ENCODE peak calls at places on chromosomes 4 and X, in eight cellular contexts. One of them, this sample, is unnamed.

GRCh38 chr4:1795304-1796195 is 2.5 kb downstream of the FGFR3 start:
- DNase-seq in astrocyte of the cerebellum: no peak
- DNase-seq in left ventricle myocardium inferior: no peak
- DNase-seq in lower leg skin: no peak
- DNase-seq in cardiac fibroblast: no peak
- DNase-seq in AG10803: no peak
- DNase-seq in mammary epithelial cell: no peak
- DNase-seq in choroid plexus epithelial cell: no peak
- DNase-seq in this sample: no peak

GRCh38 chr4:67570537-67570936 is 12.0 kb downstream of the STAP1 start:
- DNase-seq in AG10803: no peak
- DNase-seq in left ventricle myocardium inferior: no peak
- DNase-seq in lower leg skin: no peak
- DNase-seq in astrocyte of the cerebellum: no peak
- DNase-seq in cardiac fibroblast: no peak
- DNase-seq in choroid plexus epithelial cell: no peak
- DNase-seq in mammary epithelial cell: no peak
- DNase-seq in this sample: no peak

GRCh38 chr4:31620476-31620875 is 900.3 kb downstream of the PCDH7 start:
- DNase-seq in astrocyte of the cerebellum: no peak
- DNase-seq in mammary epithelial cell: no peak
- DNase-seq in choroid plexus epithelial cell: peak
- DNase-seq in AG10803: no peak
- DNase-seq in lower leg skin: no peak
- DNase-seq in left ventricle myocardium inferior: no peak
- DNase-seq in cardiac fibroblast: peak
- DNase-seq in this sample: peak

GRCh38 chr4:66927937-66928336 is 617.4 kb downstream of the CENPC start:
- DNase-seq in AG10803: no peak
- DNase-seq in choroid plexus epithelial cell: no peak
- DNase-seq in mammary epithelial cell: no peak
- DNase-seq in lower leg skin: no peak
- DNase-seq in astrocyte of the cerebellum: no peak
- DNase-seq in left ventricle myocardium inferior: no peak
- DNase-seq in cardiac fibroblast: no peak
- DNase-seq in this sample: no peak

GRCh38 chr4:81565137-81565870 is 93.6 kb upstream of the RASGEF1B start:
- DNase-seq in lower leg skin: peak
- DNase-seq in left ventricle myocardium inferior: peak
- DNase-seq in choroid plexus epithelial cell: peak
- DNase-seq in AG10803: no peak
- DNase-seq in mammary epithelial cell: no peak
- DNase-seq in cardiac fibroblast: peak
- DNase-seq in astrocyte of the cerebellum: no peak
- DNase-seq in this sample: peak

GRCh38 chrX:69165116-69165651 is at the start of gene PJA1:
- DNase-seq in AG10803: peak
- DNase-seq in choroid plexus epithelial cell: peak
- DNase-seq in astrocyte of the cerebellum: peak
- DNase-seq in left ventricle myocardium inferior: peak
- DNase-seq in cardiac fibroblast: peak
- DNase-seq in mammary epithelial cell: peak
- DNase-seq in lower leg skin: peak
- DNase-seq in this sample: peak

GRCh38 chrX:35380808-35381700 is 417.1 kb upstream of the MAGEB16 start:
- DNase-seq in cardiac fibroblast: peak
- DNase-seq in astrocyte of the cerebellum: no peak
- DNase-seq in choroid plexus epithelial cell: peak
- DNase-seq in AG10803: peak
- DNase-seq in mammary epithelial cell: peak
- DNase-seq in left ventricle myocardium inferior: no peak
- DNase-seq in lower leg skin: no peak
- DNase-seq in this sample: peak

GRCh38 chr4:38464328-38464727 is 199.7 kb upstream of the KLF3 start:
- DNase-seq in left ventricle myocardium inferior: no peak
- DNase-seq in lower leg skin: no peak
- DNase-seq in cardiac fibroblast: no peak
- DNase-seq in AG10803: no peak
- DNase-seq in choroid plexus epithelial cell: no peak
- DNase-seq in mammary epithelial cell: no peak
- DNase-seq in astrocyte of the cerebellum: no peak
- DNase-seq in this sample: no peak

DNA sequence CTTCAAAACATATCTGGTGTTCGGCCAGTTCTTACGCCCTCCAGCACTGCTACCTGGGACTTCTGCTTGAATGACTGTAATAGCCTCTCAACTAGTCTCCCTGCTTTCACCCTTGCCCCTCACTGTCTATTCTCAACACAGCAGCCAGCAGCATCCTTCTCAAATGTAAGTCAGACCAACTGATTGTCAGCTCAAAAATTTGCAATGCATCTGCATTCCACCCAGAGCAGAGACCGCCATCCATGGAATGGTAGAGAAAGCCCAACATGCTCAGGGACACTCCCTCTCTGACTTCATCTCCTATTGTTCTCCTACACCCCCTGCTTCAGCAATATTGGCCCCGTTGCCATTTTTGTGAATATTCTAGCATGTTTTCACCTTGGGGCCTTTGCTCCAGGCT is 5.9 kb downstream of the TLR7 start:
- DNase-seq in cardiac fibroblast: no peak
- DNase-seq in mammary epithelial cell: no peak
- DNase-seq in AG10803: no peak
- DNase-seq in lower leg skin: no peak
- DNase-seq in astrocyte of the cerebellum: no peak
- DNase-seq in left ventricle myocardium inferior: no peak
- DNase-seq in choroid plexus epithelial cell: no peak
- DNase-seq in this sample: no peak
- TF ChIP-seq CTCF in cardiac fibroblast: no peak
- TF ChIP-seq CTCF in mammary epithelial cell: no peak
- TF ChIP-seq CTCF in AG10803: no peak
- TF ChIP-seq CTCF in lower leg skin: no peak
- TF ChIP-seq CTCF in astrocyte of the cerebellum: no peak
- TF ChIP-seq CTCF in left ventricle myocardium inferior: no peak
- TF ChIP-seq CTCF in choroid plexus epithelial cell: no peak
- TF ChIP-seq CTCF in this sample: no peak

GRCh38 chrX:16528620-16529019 is 121.3 kb upstream of the S100G start:
- DNase-seq in AG10803: no peak
- DNase-seq in astrocyte of the cerebellum: no peak
- DNase-seq in cardiac fibroblast: no peak
- DNase-seq in left ventricle myocardium inferior: no peak
- DNase-seq in lower leg skin: no peak
- DNase-seq in mammary epithelial cell: no peak
- DNase-seq in choroid plexus epithelial cell: no peak
- DNase-seq in this sample: no peak
- H3K4me3 ChIP-seq in AG10803: no peak
- H3K4me3 ChIP-seq in astrocyte of the cerebellum: no peak
- H3K4me3 ChIP-seq in cardiac fibroblast: no peak
- H3K4me3 ChIP-seq in left ventricle myocardium inferior: no peak
- H3K4me3 ChIP-seq in lower leg skin: no peak
- H3K4me3 ChIP-seq in mammary epithelial cell: no peak
- H3K4me3 ChIP-seq in choroid plexus epithelial cell: no peak
- H3K4me3 ChIP-seq in this sample: no peak

GRCh38 chr4:95835672-95836071 is 4.2 kb upstream of the PDHA2 start:
- DNase-seq in left ventricle myocardium inferior: no peak
- DNase-seq in cardiac fibroblast: no peak
- DNase-seq in astrocyte of the cerebellum: no peak
- DNase-seq in lower leg skin: no peak
- DNase-seq in mammary epithelial cell: no peak
- DNase-seq in AG10803: no peak
- DNase-seq in choroid plexus epithelial cell: peak
- DNase-seq in this sample: no peak
- TF ChIP-seq CTCF in left ventricle myocardium inferior: peak
- TF ChIP-seq CTCF in cardiac fibroblast: no peak
- TF ChIP-seq CTCF in astrocyte of the cerebellum: no peak
- TF ChIP-seq CTCF in lower leg skin: no peak
- TF ChIP-seq CTCF in mammary epithelial cell: peak
- TF ChIP-seq CTCF in AG10803: no peak
- TF ChIP-seq CTCF in choroid plexus epithelial cell: peak
- TF ChIP-seq CTCF in this sample: no peak

GRCh38 chr4:123418486-123418931 is 21.9 kb downstream of the SPRY1 start:
- DNase-seq in left ventricle myocardium inferior: no peak
- DNase-seq in mammary epithelial cell: peak
- DNase-seq in choroid plexus epithelial cell: peak
- DNase-seq in cardiac fibroblast: peak
- DNase-seq in astrocyte of the cerebellum: peak
- DNase-seq in lower leg skin: no peak
- DNase-seq in AG10803: peak
- DNase-seq in this sample: peak
- H3K4me3 ChIP-seq in left ventricle myocardium inferior: no peak
- H3K4me3 ChIP-seq in mammary epithelial cell: peak
- H3K4me3 ChIP-seq in choroid plexus epithelial cell: no peak
- H3K4me3 ChIP-seq in cardiac fibroblast: no peak
- H3K4me3 ChIP-seq in astrocyte of the cerebellum: no peak
- H3K4me3 ChIP-seq in lower leg skin: no peak
- H3K4me3 ChIP-seq in AG10803: peak
- H3K4me3 ChIP-seq in this sample: no peak

This sample was measured in astrocyte of the spinal cord.